ENCODE peak calls at places on chromosomes 2 and 18, in four cellular contexts. W is substantia nigra, P is A549, Q is sigmoid colon. O is an unnamed sample.

GRCh38 chr2:142082363-142082762 is 48.5 kb downstream of the LRP1B start:
- DNase-seq in W (no peak), P (no peak), Q (no peak), O (no peak)

GRCh38 chr2:200968162-200968561 is 4.7 kb upstream of the ORC2 start:
- DNase-seq in W (no peak), P (peak; percentile 32), Q (no peak), O (no peak)

GRCh38 chr2:3483227-3483985 is 35.9 kb downstream of the ADI1 start:
- DNase-seq in W (peak; percentile 13), P (peak; percentile 27), Q (peak; percentile 79), O (peak; percentile 31)

GRCh38 chr2:96091711-96092579 is 24.4 kb downstream of the ADRA2B start:
- DNase-seq in W (no peak), P (no peak), Q (no peak), O (no peak)

GRCh38 chr2:48249093-48249492 is 280.9 kb upstream of the STON1 start:
- DNase-seq in W (no peak), P (no peak), Q (no peak), O (no peak)

GRCh38 chr2:231188506-231189170 is 9.8 kb upstream of the ARMC9 start:
- DNase-seq in W (no peak), P (no peak), Q (peak; percentile 46), O (no peak)

GRCh38 chr2:100321181-100321880 is 970 bp downstream of the LONRF2 start:
- DNase-seq in W (peak; percentile 13), P (peak; percentile 77), Q (no peak), O (no peak)

GRCh38 chr18:22282311-22283235 is 113.2 kb downstream of the GATA6 start:
- DNase-seq in W (no peak), P (peak; percentile 92), Q (no peak), O (peak; percentile 69)

GRCh38 chr2:219430633-219431615 is 3.7 kb upstream of the SPEG start:
- DNase-seq in W (no peak), P (peak; percentile 46), Q (peak; percentile 82), O (no peak)

GRCh38 chr2:9973691-9974090 is 22.2 kb downstream of the GRHL1 start:
- DNase-seq in W (no peak), P (no peak), Q (no peak), O (no peak)

GRCh38 chr2:9974344-9974743 is 22.9 kb downstream of the GRHL1 start:
- DNase-seq in W (no peak), P (no peak), Q (no peak), O (no peak)

GRCh38 chr2:9975328-9975727 is 23.8 kb downstream of the GRHL1 start:
- DNase-seq in W (no peak), P (peak; percentile 68), Q (no peak), O (no peak)

GRCh38 chr2:9972621-9973445 is 21.3 kb downstream of the GRHL1 start:
- DNase-seq in W (no peak), P (no peak), Q (no peak), O (peak; percentile 50)

DNA sequence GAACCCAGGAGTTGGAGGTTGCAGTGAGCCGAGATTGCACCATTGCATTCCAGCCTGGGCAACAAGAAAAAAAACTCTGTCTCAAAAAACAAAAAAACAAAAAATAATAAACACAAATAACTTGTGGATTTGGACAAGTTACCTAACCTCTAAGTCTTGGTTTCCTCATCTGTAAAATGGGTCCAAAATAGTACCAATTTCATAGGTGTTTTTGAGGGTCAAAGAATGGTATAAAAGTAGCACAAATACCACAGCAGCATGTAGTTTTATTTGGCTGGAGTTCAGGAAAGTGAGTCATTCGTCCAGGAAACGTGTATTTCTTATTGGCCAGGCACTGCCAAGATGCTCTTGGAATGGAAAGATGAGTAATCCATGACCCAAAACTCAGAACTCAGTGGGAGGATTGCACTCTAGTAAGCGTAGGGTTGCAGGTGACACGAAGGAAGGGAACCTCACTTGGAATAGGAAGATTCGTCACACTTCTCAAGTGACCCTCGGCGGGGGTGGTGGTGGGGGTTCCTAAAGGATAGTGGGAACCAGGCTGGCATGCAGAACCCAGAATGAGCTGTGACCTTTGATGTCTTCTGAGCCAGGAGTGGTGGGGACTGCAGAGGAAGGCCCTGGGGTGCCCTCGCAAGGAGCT is 24.4 kb downstream of the GRHL1 start:
- DNase-seq in W (no peak), P (peak; percentile 89), Q (no peak), O (peak; percentile 81)
- H3K27ac ChIP-seq in W (no peak overlapping the region), P (peak overlapping the region; percentile 48), Q (peak overlapping the region; percentile 82), O (peak overlapping the region; percentile 9)

GRCh38 chr2:134905168-134905567 is 13.5 kb upstream of the CCNT2 start:
- DNase-seq in W (no peak), P (no peak), Q (no peak), O (no peak)
- H3K27ac ChIP-seq in W (no peak overlapping the region), P (no peak overlapping the region), Q (no peak overlapping the region), O (no peak overlapping the region)

GRCh38 chr2:112879491-112880041 is 31.4 kb upstream of the IL37 start:
- DNase-seq in W (no peak), P (no peak), Q (no peak), O (no peak)
- H3K27ac ChIP-seq in W (peak overlapping the region; percentile 73), P (no peak overlapping the region), Q (no peak overlapping the region), O (peak overlapping the region; percentile 100)

GRCh38 chr2:158624071-158624470 is 167.3 kb downstream of the PKP4 start:
- DNase-seq in W (no peak), P (no peak), Q (no peak), O (no peak)

GRCh38 chr2:158616480-158616879 is 159.7 kb downstream of the PKP4 start:
- DNase-seq in W (no peak), P (no peak), Q (no peak), O (no peak)

GRCh38 chr2:158620656-158621055 is 163.9 kb downstream of the PKP4 start:
- DNase-seq in W (no peak), P (no peak), Q (no peak), O (no peak)

GRCh38 chr2:158618859-158619490 is 162.2 kb downstream of the PKP4 start:
- DNase-seq in W (no peak), P (no peak), Q (no peak), O (no peak)

GRCh38 chr2:158619496-158619895 is 162.7 kb downstream of the PKP4 start:
- DNase-seq in W (no peak), P (peak; percentile 58), Q (no peak), O (peak; percentile 34)
- H3K27ac ChIP-seq in W (no peak overlapping the region), P (peak overlapping the region; percentile 83), Q (no peak overlapping the region), O (peak overlapping the region; percentile 65)

DNA sequence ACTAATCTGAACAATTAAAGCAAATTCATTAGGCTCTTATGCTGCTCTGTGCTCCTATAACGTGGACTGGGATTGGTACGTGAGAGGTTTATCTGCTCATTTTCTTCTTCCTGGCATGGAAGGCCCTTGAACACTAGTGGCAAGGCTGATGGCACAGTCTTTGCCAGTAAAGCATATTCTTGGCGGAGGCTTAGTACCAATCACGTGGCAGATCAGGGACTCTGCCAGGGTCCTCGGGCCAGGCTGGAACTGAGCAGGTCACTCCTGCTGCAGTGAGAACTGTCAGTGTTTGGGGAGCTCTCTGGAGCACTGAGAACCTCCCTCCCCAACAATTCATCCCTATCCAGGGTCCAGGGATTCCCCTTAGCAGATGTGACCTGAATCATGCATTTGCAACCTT is 3.7 kb upstream of the ALPK2 start:
- DNase-seq in W (no peak), P (no peak), Q (no peak), O (no peak)
- H3K27ac ChIP-seq in W (no peak overlapping the region), P (peak overlapping the region; percentile 55), Q (no peak overlapping the region), O (no peak overlapping the region)

GRCh38 chr2:238243496-238244076 is 3.7 kb upstream of the HES6 start:
- DNase-seq in W (no peak), P (no peak), Q (no peak), O (no peak)

GRCh38 chr2:238240761-238241711 is 1.2 kb upstream of the HES6 start:
- DNase-seq in W (no peak), P (no peak), Q (peak; percentile 78), O (no peak)

GRCh38 chr2:238241970-238242369 is 2.1 kb upstream of the HES6 start:
- DNase-seq in W (no peak), P (no peak), Q (no peak), O (no peak)

GRCh38 chr2:238244151-238244550 is 4.3 kb upstream of the HES6 start:
- DNase-seq in W (no peak), P (no peak), Q (no peak), O (no peak)

GRCh38 chr2:238242731-238243495 is 3.1 kb upstream of the HES6 start:
- DNase-seq in W (no peak), P (no peak), Q (peak; percentile 86), O (no peak)
- H3K27ac ChIP-seq in W (no peak overlapping the region), P (no peak overlapping the region), Q (peak overlapping the region; percentile 83), O (no peak overlapping the region)

GRCh38 chr2:5980351-5981054 is 288.3 kb downstream of the SOX11 start:
- DNase-seq in W (no peak), P (no peak), Q (no peak), O (no peak)
- H3K27ac ChIP-seq in W (peak overlapping the region; percentile 77), P (no peak overlapping the region), Q (no peak overlapping the region), O (no peak overlapping the region)

DNA sequence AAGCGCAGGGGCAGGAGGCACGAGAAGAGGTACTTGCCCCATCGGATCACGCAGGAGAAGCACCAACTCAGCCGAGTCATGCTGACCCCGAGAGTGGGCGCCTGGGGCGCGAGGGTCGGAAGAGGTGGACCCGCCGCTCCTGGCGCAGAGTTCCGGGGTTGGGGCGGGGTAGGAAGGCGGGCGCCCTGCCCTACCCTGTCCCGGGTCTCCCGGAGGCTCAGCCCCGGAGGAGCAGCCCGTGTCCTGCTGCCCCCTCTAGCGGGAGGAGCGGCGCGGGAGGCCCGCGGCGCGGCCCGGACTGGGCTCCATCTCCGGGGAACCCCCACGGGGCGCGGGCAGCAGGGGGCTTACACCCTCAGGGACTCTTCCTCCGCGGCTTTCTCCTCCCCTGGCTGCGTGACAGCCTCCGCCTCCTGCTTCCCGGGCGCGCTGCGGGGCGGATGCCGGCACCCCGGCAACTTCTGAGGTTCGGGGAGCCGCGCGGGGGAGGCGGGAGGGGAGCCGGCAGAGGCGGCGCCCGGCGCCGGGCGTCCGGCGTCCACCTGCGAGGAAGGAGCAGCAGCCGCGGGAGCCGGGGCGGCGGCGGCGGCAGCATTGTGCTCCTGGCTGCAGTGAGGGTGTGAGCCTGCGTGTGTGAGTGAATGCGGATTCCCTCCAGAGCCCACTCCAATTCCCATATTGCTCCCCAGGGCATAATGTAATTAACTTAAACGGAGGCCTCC is 7.5 kb upstream of the TNS1 start:
- DNase-seq in W (no peak), P (peak; percentile 25), Q (peak; percentile 83), O (no peak)
- H3K27ac ChIP-seq in W (no peak overlapping the region), P (peak overlapping the region; percentile 91), Q (peak overlapping the region; percentile 45), O (no peak overlapping the region)

DNA sequence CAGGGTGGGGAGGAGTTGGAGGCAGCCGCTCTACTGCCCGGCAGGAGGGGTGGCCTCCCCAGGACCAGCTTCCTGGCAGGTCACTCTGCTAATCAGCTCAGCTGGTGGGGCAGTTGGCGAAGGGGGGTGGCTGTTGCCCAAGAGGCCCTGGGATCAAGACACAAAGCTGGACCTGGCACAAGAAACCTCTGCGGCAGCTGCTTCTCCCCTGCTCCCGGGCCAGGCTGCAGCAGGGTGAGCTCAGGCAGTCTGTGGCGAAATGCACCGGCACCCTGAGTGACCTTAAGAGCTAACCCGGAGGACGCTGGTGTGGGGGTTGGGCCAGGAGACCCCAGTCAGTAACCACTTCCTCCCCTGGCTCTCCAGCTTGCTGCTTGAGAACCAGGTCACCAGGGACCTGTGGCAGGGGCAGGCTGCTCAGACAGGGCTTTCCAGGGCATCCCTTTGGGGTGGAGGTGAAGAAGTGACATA is 31.1 kb downstream of the TOGARAM2 start:
- DNase-seq in W (no peak), P (no peak), Q (peak; percentile 77), O (no peak)
- H3K27ac ChIP-seq in W (no peak overlapping the region), P (no peak overlapping the region), Q (no peak overlapping the region), O (no peak overlapping the region)